ENCODE peak calls at places on chromosomes 1 and 21, in ten cellular contexts. One of them, this sample, is unnamed.

GRCh38 chr1:53368314-53369033 is 40.6 kb upstream of the LRP8 start:
- DNase-seq in stimulated activated naive CD4-positive, alpha-beta T cell: no peak
- DNase-seq in RWPE2: peak
- DNase-seq in CD4-positive, alpha-beta T cell: no peak
- DNase-seq in heart right ventricle: peak
- DNase-seq in nucleus accumbens: no peak
- DNase-seq in T-helper 1 cell: no peak
- DNase-seq in stimulated activated CD4-positive, alpha-beta T cell treated with anti-CD3 and anti-CD28 coated beads, Interleukin-15, amount 100 ng/mL, for 24 hours: no peak
- DNase-seq in IMR-90: no peak
- DNase-seq in amniotic stem cell: no peak
- DNase-seq in this sample: no peak

GRCh38 chr21:42242611-42243010 is 23.7 kb downstream of the ABCG1 start:
- DNase-seq in stimulated activated CD4-positive, alpha-beta T cell treated with anti-CD3 and anti-CD28 coated beads, Interleukin-15, amount 100 ng/mL, for 24 hours: no peak
- DNase-seq in RWPE2: no peak
- DNase-seq in nucleus accumbens: no peak
- DNase-seq in heart right ventricle: no peak
- DNase-seq in stimulated activated naive CD4-positive, alpha-beta T cell: no peak
- DNase-seq in T-helper 1 cell: no peak
- DNase-seq in CD4-positive, alpha-beta T cell: no peak
- DNase-seq in IMR-90: no peak
- DNase-seq in amniotic stem cell: no peak
- DNase-seq in this sample: no peak

GRCh38 chr1:36989260-36989659 is 45.1 kb downstream of the GRIK3 start:
- DNase-seq in IMR-90: no peak
- DNase-seq in amniotic stem cell: no peak
- DNase-seq in CD4-positive, alpha-beta T cell: no peak
- DNase-seq in RWPE2: no peak
- DNase-seq in heart right ventricle: peak
- DNase-seq in stimulated activated CD4-positive, alpha-beta T cell treated with anti-CD3 and anti-CD28 coated beads, Interleukin-15, amount 100 ng/mL, for 24 hours: no peak
- DNase-seq in T-helper 1 cell: no peak
- DNase-seq in nucleus accumbens: no peak
- DNase-seq in stimulated activated naive CD4-positive, alpha-beta T cell: no peak
- DNase-seq in this sample: no peak

GRCh38 chr1:155970531-155971167 is 7.7 kb downstream of the ARHGEF2 start:
- DNase-seq in CD4-positive, alpha-beta T cell: no peak
- DNase-seq in IMR-90: peak
- DNase-seq in amniotic stem cell: peak
- DNase-seq in stimulated activated CD4-positive, alpha-beta T cell treated with anti-CD3 and anti-CD28 coated beads, Interleukin-15, amount 100 ng/mL, for 24 hours: peak
- DNase-seq in stimulated activated naive CD4-positive, alpha-beta T cell: no peak
- DNase-seq in heart right ventricle: peak
- DNase-seq in RWPE2: no peak
- DNase-seq in T-helper 1 cell: peak
- DNase-seq in nucleus accumbens: peak
- DNase-seq in this sample: no peak

GRCh38 chr1:180911640-180912161 is 996 bp upstream of the KIAA1614 start:
- DNase-seq in stimulated activated CD4-positive, alpha-beta T cell treated with anti-CD3 and anti-CD28 coated beads, Interleukin-15, amount 100 ng/mL, for 24 hours: no peak
- DNase-seq in CD4-positive, alpha-beta T cell: no peak
- DNase-seq in RWPE2: no peak
- DNase-seq in stimulated activated naive CD4-positive, alpha-beta T cell: no peak
- DNase-seq in T-helper 1 cell: no peak
- DNase-seq in amniotic stem cell: no peak
- DNase-seq in IMR-90: peak
- DNase-seq in nucleus accumbens: no peak
- DNase-seq in heart right ventricle: no peak
- DNase-seq in this sample: no peak

GRCh38 chr1:230824571-230825060 is 43.7 kb downstream of the C1orf198 start:
- DNase-seq in stimulated activated naive CD4-positive, alpha-beta T cell: no peak
- DNase-seq in IMR-90: peak
- DNase-seq in RWPE2: no peak
- DNase-seq in heart right ventricle: no peak
- DNase-seq in T-helper 1 cell: no peak
- DNase-seq in CD4-positive, alpha-beta T cell: no peak
- DNase-seq in nucleus accumbens: no peak
- DNase-seq in stimulated activated CD4-positive, alpha-beta T cell treated with anti-CD3 and anti-CD28 coated beads, Interleukin-15, amount 100 ng/mL, for 24 hours: no peak
- DNase-seq in amniotic stem cell: no peak
- DNase-seq in this sample: no peak

GRCh38 chr1:93501399-93501798 is 53.5 kb downstream of the FNBP1L start:
- DNase-seq in stimulated activated naive CD4-positive, alpha-beta T cell: no peak
- DNase-seq in RWPE2: no peak
- DNase-seq in stimulated activated CD4-positive, alpha-beta T cell treated with anti-CD3 and anti-CD28 coated beads, Interleukin-15, amount 100 ng/mL, for 24 hours: no peak
- DNase-seq in nucleus accumbens: no peak
- DNase-seq in T-helper 1 cell: no peak
- DNase-seq in amniotic stem cell: no peak
- DNase-seq in heart right ventricle: no peak
- DNase-seq in CD4-positive, alpha-beta T cell: no peak
- DNase-seq in IMR-90: no peak
- DNase-seq in this sample: no peak

GRCh38 chr1:48572632-48573258 is 100.7 kb upstream of the SPATA6 start:
- DNase-seq in T-helper 1 cell: peak
- DNase-seq in nucleus accumbens: no peak
- DNase-seq in RWPE2: no peak
- DNase-seq in stimulated activated naive CD4-positive, alpha-beta T cell: no peak
- DNase-seq in amniotic stem cell: peak
- DNase-seq in stimulated activated CD4-positive, alpha-beta T cell treated with anti-CD3 and anti-CD28 coated beads, Interleukin-15, amount 100 ng/mL, for 24 hours: peak
- DNase-seq in CD4-positive, alpha-beta T cell: no peak
- DNase-seq in IMR-90: peak
- DNase-seq in heart right ventricle: peak
- DNase-seq in this sample: no peak

GRCh38 chr1:75023005-75023404 is 111.2 kb upstream of the LHX8 start:
- DNase-seq in nucleus accumbens: no peak
- DNase-seq in IMR-90: no peak
- DNase-seq in T-helper 1 cell: no peak
- DNase-seq in CD4-positive, alpha-beta T cell: no peak
- DNase-seq in amniotic stem cell: no peak
- DNase-seq in stimulated activated CD4-positive, alpha-beta T cell treated with anti-CD3 and anti-CD28 coated beads, Interleukin-15, amount 100 ng/mL, for 24 hours: no peak
- DNase-seq in stimulated activated naive CD4-positive, alpha-beta T cell: no peak
- DNase-seq in RWPE2: no peak
- DNase-seq in heart right ventricle: no peak
- DNase-seq in this sample: no peak

GRCh38 chr1:40313958-40314720 is 2.9 kb downstream of the COL9A2 start:
- DNase-seq in T-helper 1 cell: no peak
- DNase-seq in IMR-90: no peak
- DNase-seq in stimulated activated naive CD4-positive, alpha-beta T cell: no peak
- DNase-seq in amniotic stem cell: no peak
- DNase-seq in nucleus accumbens: no peak
- DNase-seq in stimulated activated CD4-positive, alpha-beta T cell treated with anti-CD3 and anti-CD28 coated beads, Interleukin-15, amount 100 ng/mL, for 24 hours: no peak
- DNase-seq in RWPE2: no peak
- DNase-seq in heart right ventricle: no peak
- DNase-seq in CD4-positive, alpha-beta T cell: no peak
- DNase-seq in this sample: no peak

GRCh38 chr1:8858112-8858668 is 20.3 kb downstream of the ENO1 start:
- DNase-seq in RWPE2: no peak
- DNase-seq in T-helper 1 cell: peak
- DNase-seq in stimulated activated naive CD4-positive, alpha-beta T cell: no peak
- DNase-seq in nucleus accumbens: no peak
- DNase-seq in IMR-90: peak
- DNase-seq in stimulated activated CD4-positive, alpha-beta T cell treated with anti-CD3 and anti-CD28 coated beads, Interleukin-15, amount 100 ng/mL, for 24 hours: peak
- DNase-seq in amniotic stem cell: peak
- DNase-seq in heart right ventricle: no peak
- DNase-seq in CD4-positive, alpha-beta T cell: no peak
- DNase-seq in this sample: no peak

GRCh38 chr1:225253784-225254183 is 174.1 kb downstream of the LBR start:
- DNase-seq in nucleus accumbens: no peak
- DNase-seq in heart right ventricle: no peak
- DNase-seq in stimulated activated naive CD4-positive, alpha-beta T cell: no peak
- DNase-seq in T-helper 1 cell: no peak
- DNase-seq in CD4-positive, alpha-beta T cell: no peak
- DNase-seq in stimulated activated CD4-positive, alpha-beta T cell treated with anti-CD3 and anti-CD28 coated beads, Interleukin-15, amount 100 ng/mL, for 24 hours: no peak
- DNase-seq in IMR-90: peak
- DNase-seq in amniotic stem cell: no peak
- DNase-seq in RWPE2: no peak
- DNase-seq in this sample: no peak

GRCh38 chr1:224696891-224697765 is 81.0 kb downstream of the CNIH3 start:
- DNase-seq in T-helper 1 cell: no peak
- DNase-seq in amniotic stem cell: no peak
- DNase-seq in heart right ventricle: no peak
- DNase-seq in RWPE2: no peak
- DNase-seq in IMR-90: peak
- DNase-seq in stimulated activated naive CD4-positive, alpha-beta T cell: no peak
- DNase-seq in nucleus accumbens: no peak
- DNase-seq in CD4-positive, alpha-beta T cell: no peak
- DNase-seq in stimulated activated CD4-positive, alpha-beta T cell treated with anti-CD3 and anti-CD28 coated beads, Interleukin-15, amount 100 ng/mL, for 24 hours: no peak
- DNase-seq in this sample: no peak

GRCh38 chr21:43016728-43017127 is 42.4 kb downstream of the PKNOX1 start:
- DNase-seq in nucleus accumbens: no peak
- DNase-seq in RWPE2: no peak
- DNase-seq in T-helper 1 cell: no peak
- DNase-seq in IMR-90: no peak
- DNase-seq in stimulated activated naive CD4-positive, alpha-beta T cell: no peak
- DNase-seq in amniotic stem cell: no peak
- DNase-seq in heart right ventricle: no peak
- DNase-seq in stimulated activated CD4-positive, alpha-beta T cell treated with anti-CD3 and anti-CD28 coated beads, Interleukin-15, amount 100 ng/mL, for 24 hours: no peak
- DNase-seq in CD4-positive, alpha-beta T cell: no peak
- DNase-seq in this sample: no peak

GRCh38 chr1:85275701-85276289 is 637 bp downstream of the BCL10 start:
- DNase-seq in stimulated activated naive CD4-positive, alpha-beta T cell: peak
- DNase-seq in T-helper 1 cell: no peak
- DNase-seq in heart right ventricle: no peak
- DNase-seq in CD4-positive, alpha-beta T cell: no peak
- DNase-seq in stimulated activated CD4-positive, alpha-beta T cell treated with anti-CD3 and anti-CD28 coated beads, Interleukin-15, amount 100 ng/mL, for 24 hours: no peak
- DNase-seq in RWPE2: no peak
- DNase-seq in amniotic stem cell: no peak
- DNase-seq in nucleus accumbens: no peak
- DNase-seq in IMR-90: peak
- DNase-seq in this sample: no peak

GRCh38 chr1:231861541-231862481 is 235.2 kb downstream of the DISC1 start:
- DNase-seq in RWPE2: no peak
- DNase-seq in amniotic stem cell: no peak
- DNase-seq in stimulated activated CD4-positive, alpha-beta T cell treated with anti-CD3 and anti-CD28 coated beads, Interleukin-15, amount 100 ng/mL, for 24 hours: no peak
- DNase-seq in IMR-90: peak
- DNase-seq in nucleus accumbens: no peak
- DNase-seq in stimulated activated naive CD4-positive, alpha-beta T cell: no peak
- DNase-seq in T-helper 1 cell: no peak
- DNase-seq in heart right ventricle: no peak
- DNase-seq in CD4-positive, alpha-beta T cell: no peak
- DNase-seq in this sample: no peak

GRCh38 chr1:201354151-201354900 is 23.2 kb downstream of the TNNT2 start:
- DNase-seq in nucleus accumbens: no peak
- DNase-seq in amniotic stem cell: no peak
- DNase-seq in heart right ventricle: no peak
- DNase-seq in stimulated activated CD4-positive, alpha-beta T cell treated with anti-CD3 and anti-CD28 coated beads, Interleukin-15, amount 100 ng/mL, for 24 hours: no peak
- DNase-seq in CD4-positive, alpha-beta T cell: no peak
- DNase-seq in stimulated activated naive CD4-positive, alpha-beta T cell: no peak
- DNase-seq in T-helper 1 cell: no peak
- DNase-seq in IMR-90: no peak
- DNase-seq in RWPE2: no peak
- DNase-seq in this sample: no peak

This sample was measured in stimulated activated CD8-positive, alpha-beta memory T cell treated with anti-CD3 and anti-CD28 coated beads, Interleukin-15, amount 100 ng/mL, for 4 hours.